ENCODE peak calls at places on chromosome X, in seven cellular contexts. S is HCT116, W is K562, C is SK-N-SH, U is GM12878, Q is H1, X is HepG2. I is an unnamed sample.
A peak's percentile ranks its signal among the peaks of the same experiment; 100 is the strongest.

GRCh38 chrX:77493677-77494553 is 46.7 kb downstream of the FGF16 start:
- DNase-seq in S (no peak), W (peak; percentile 8), C (no peak), U (no peak), Q (peak; percentile 47), X (peak; percentile 7), I (peak; percentile 7)

GRCh38 chrX:130300010-130300282 is 31.2 kb upstream of the ZNF280C start:
- DNase-seq in S (no peak), W (no peak), C (no peak), U (no peak), Q (no peak), X (no peak), I (no peak)

GRCh38 chrX:107730298-107730655 is 45.3 kb downstream of the TSC22D3 start:
- DNase-seq in S (no peak), W (no peak), C (no peak), U (no peak), Q (no peak), X (no peak), I (no peak)

GRCh38 chrX:130125090-130125489 is 14.8 kb upstream of the ELF4 start:
- DNase-seq in S (no peak), W (no peak), C (peak; percentile 71), U (no peak), Q (no peak), X (no peak), I (no peak)

GRCh38 chrX:1852082-1852481 is 237.2 kb downstream of the ASMT start:
- DNase-seq in S (no peak), W (no peak), C (no peak), U (no peak), Q (no peak), X (no peak), I (no peak)

GRCh38 chrX:31127716-31128115 is 55.9 kb upstream of the FTHL17 start:
- DNase-seq in S (no peak), W (no peak), C (no peak), U (no peak), Q (no peak), X (no peak), I (no peak)

GRCh38 chrX:102720237-102721168 is at the start of gene GPRASP3:
- DNase-seq in S (no peak), W (peak; percentile 58), C (peak; percentile 73), U (no peak), Q (peak; percentile 74), X (no peak), I (peak; percentile 26)

GRCh38 chrX:27995611-27996010 is 14.4 kb upstream of the DCAF8L1 start:
- DNase-seq in S (no peak), W (no peak), C (no peak), U (no peak), Q (no peak), X (no peak), I (no peak)

GRCh38 chrX:100643943-100644587 is at the start of gene SRPX2:
- DNase-seq in S (peak; percentile 63), W (no peak), C (no peak), U (no peak), Q (no peak), X (no peak), I (no peak)

GRCh38 chrX:139204903-139205667 is 325.5 kb upstream of the F9 start:
- DNase-seq in S (no peak), W (peak; percentile 57), C (peak; percentile 27), U (no peak), Q (peak; percentile 57), X (no peak), I (no peak)

GRCh38 chrX:9293051-9293496 is 171.8 kb upstream of the TBL1X start:
- DNase-seq in S (no peak), W (no peak), C (peak; percentile 65), U (no peak), Q (peak; percentile 47), X (no peak), I (no peak)

GRCh38 chrX:16718824-16719333 is 533 bp upstream of the SYAP1 start:
- DNase-seq in S (no peak), W (no peak), C (no peak), U (no peak), Q (no peak), X (no peak), I (no peak)

GRCh38 chrX:110163488-110163887 is 154.4 kb downstream of the AMMECR1 start:
- DNase-seq in S (no peak), W (no peak), C (no peak), U (no peak), Q (no peak), X (no peak), I (no peak)

GRCh38 chrX:13223868-13224555 is 95.8 kb downstream of the ATXN3L start:
- DNase-seq in S (peak; percentile 51), W (no peak), C (no peak), U (no peak), Q (no peak), X (peak; percentile 39), I (peak; percentile 75)

GRCh38 chrX:130799393-130799792 is 103.6 kb downstream of the ENOX2 start:
- DNase-seq in S (no peak), W (no peak), C (no peak), U (no peak), Q (no peak), X (no peak), I (no peak)

GRCh38 chrX:131828482-131828881 is 194.6 kb upstream of the STK26 start:
- DNase-seq in S (no peak), W (no peak), C (no peak), U (no peak), Q (no peak), X (no peak), I (no peak)

GRCh38 chrX:70762285-70762684 is 146.2 kb downstream of the TEX11 start:
- DNase-seq in S (peak; percentile 12), W (no peak), C (no peak), U (no peak), Q (no peak), X (no peak), I (no peak)

GRCh38 chrX:86014421-86014820 is 32.9 kb downstream of the CHM start:
- DNase-seq in S (no peak), W (no peak), C (no peak), U (no peak), Q (no peak), X (no peak), I (no peak)

GRCh38 chrX:13432776-13433605 is 113.1 kb upstream of the ATXN3L start:
- DNase-seq in S (no peak), W (no peak), C (no peak), U (no peak), Q (no peak), X (no peak), I (no peak)

GRCh38 chrX:16005899-16006298 is 117.5 kb upstream of the GRPR start:
- DNase-seq in S (no peak), W (no peak), C (no peak), U (no peak), Q (no peak), X (no peak), I (no peak)

GRCh38 chrX:103607385-103608304 is at the start of gene TCEAL3:
- DNase-seq in S (no peak), W (no peak), C (peak; percentile 81), U (no peak), Q (peak; percentile 69), X (no peak), I (peak; percentile 37)

GRCh38 chrX:20320461-20321159 is 53.9 kb upstream of the RPS6KA3 start:
- DNase-seq in S (no peak), W (no peak), C (no peak), U (peak; percentile 57), Q (no peak), X (peak; percentile 90), I (no peak)

GRCh38 chrX:12981880-12982279 is 7.0 kb downstream of the TMSB4X start:
- DNase-seq in S (no peak), W (no peak), C (no peak), U (no peak), Q (no peak), X (no peak), I (no peak)

GRCh38 chrX:39020051-39020669 is 218.9 kb downstream of the MID1IP1 start:
- DNase-seq in S (no peak), W (no peak), C (no peak), U (no peak), Q (no peak), X (no peak), I (no peak)

GRCh38 chrX:39063037-39063436 is 261.8 kb downstream of the MID1IP1 start:
- DNase-seq in S (no peak), W (no peak), C (no peak), U (no peak), Q (no peak), X (no peak), I (peak; percentile 44)

GRCh38 chrX:22650691-22651090 is 349.1 kb upstream of the DDX53 start:
- DNase-seq in S (no peak), W (no peak), C (no peak), U (no peak), Q (no peak), X (no peak), I (no peak)

GRCh38 chrX:40108084-40108958 is 10.6 kb upstream of the BCOR start:
- DNase-seq in S (no peak), W (no peak), C (no peak), U (no peak), Q (peak; percentile 63), X (peak; percentile 74), I (peak; percentile 62)
- TF ChIP-seq JUND in S (no peak), W (no peak), C (no peak), U (no peak), Q (peak; percentile 32), X (no peak), I (no peak)

GRCh38 chrX:150841466-150842197 is 56.8 kb downstream of the CD99L2 start:
- DNase-seq in S (no peak), W (no peak), C (no peak), U (no peak), Q (no peak), X (no peak), I (no peak)
- TF ChIP-seq JUND in S (no peak), W (no peak), C (no peak), U (no peak), Q (no peak), X (no peak), I (no peak)

DNA sequence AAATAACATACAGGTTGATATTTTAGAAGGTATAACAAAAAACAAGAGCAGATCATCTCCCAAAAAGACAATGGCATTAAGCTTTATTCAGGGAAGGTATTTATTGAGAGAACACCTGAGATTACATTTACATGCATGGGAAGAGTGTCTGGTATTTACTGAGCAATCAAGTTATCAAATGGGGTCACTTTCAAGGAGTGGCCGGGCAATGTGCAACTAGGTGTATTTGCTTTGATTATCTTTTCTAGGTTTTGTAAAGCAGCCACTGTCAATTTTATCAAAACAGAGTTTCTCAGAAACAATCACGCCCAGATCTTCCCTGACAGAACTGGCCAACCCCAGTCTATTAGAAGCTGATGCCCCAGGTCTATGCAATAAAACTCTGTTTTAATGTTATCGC is 169.4 kb downstream of the GLRA2 start:
- DNase-seq in S (no peak), W (no peak), C (no peak), U (no peak), Q (no peak), X (no peak), I (no peak)
- TF ChIP-seq JUND in S (no peak), W (no peak), C (no peak), U (no peak), Q (no peak), X (no peak), I (no peak)

DNA sequence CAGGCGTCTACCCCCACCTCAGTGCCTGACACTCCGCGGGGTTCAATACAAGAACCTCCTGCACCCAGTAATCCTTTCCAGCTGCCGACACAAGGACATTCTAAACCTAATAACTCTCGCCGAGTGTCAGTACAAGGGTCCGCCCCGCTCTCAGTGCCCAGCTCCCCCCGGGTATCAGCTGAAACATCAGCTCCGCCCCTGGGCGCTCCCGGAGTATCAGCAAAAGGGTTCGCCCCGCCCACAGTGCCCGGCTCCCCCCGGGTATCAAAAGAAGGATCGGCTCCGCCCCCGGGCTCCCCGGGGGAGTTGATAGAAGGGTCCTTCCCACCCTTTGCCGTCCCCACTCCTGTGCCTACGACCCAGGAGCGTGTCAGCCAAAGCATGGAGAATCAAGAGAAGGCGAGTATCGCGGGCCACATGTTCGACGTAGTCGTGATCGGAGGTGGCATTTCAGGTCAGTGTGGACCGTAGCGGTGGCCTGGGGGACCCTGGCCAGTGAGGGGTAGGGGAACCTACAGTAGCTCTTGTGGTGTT is at the start of gene MAOA:
- DNase-seq in S (no peak), W (no peak), C (peak; percentile 61), U (no peak), Q (peak; percentile 61), X (peak; percentile 18), I (no peak)
- TF ChIP-seq JUND in S (no peak), W (no peak), C (no peak), U (no peak), Q (no peak), X (no peak), I (no peak)